ENCODE peak calls at places on chromosomes 16 and 17, in nine cellular contexts. J is GM18507; B is lung; X is hippocampal formation; O is AG10803; E is effector memory CD8-positive, alpha-beta T cell; W is ELR; N is psoas muscle; T is sciatic nerve. F is an unnamed sample.

GRCh38 chr16:720507-720989 is 398 bp upstream of the ANTKMT start:
- DNase-seq in J (no peak), B (no peak), X (peak), O (peak), E (no peak), W (peak), N (peak), T (peak), F (peak)

GRCh38 chr17:70654706-70655105 is 485.4 kb downstream of the KCNJ2 start:
- DNase-seq in J (no peak), B (no peak), X (peak), O (peak), E (no peak), W (no peak), N (no peak), T (no peak), F (no peak)

GRCh38 chr17:56681561-56682266 is 88.2 kb downstream of the NOG start:
- DNase-seq in J (no peak), B (no peak), X (no peak), O (peak), E (peak), W (peak), N (no peak), T (no peak), F (peak)

GRCh38 chr17:40903129-40903847 is 18.2 kb upstream of the KRT20 start:
- DNase-seq in J (peak), B (no peak), X (no peak), O (peak), E (no peak), W (peak), N (no peak), T (no peak), F (peak)

GRCh38 chr17:63369233-63369632 is 76.9 kb downstream of the CYB561 start:
- DNase-seq in J (no peak), B (no peak), X (no peak), O (peak), E (no peak), W (peak), N (no peak), T (no peak), F (peak)

GRCh38 chr17:77441130-77441920 is 300.6 kb downstream of the SEC14L1 start:
- DNase-seq in J (no peak), B (no peak), X (no peak), O (no peak), E (peak), W (no peak), N (no peak), T (peak), F (no peak)

GRCh38 chr16:49970818-49971431 is 54.1 kb upstream of the CNEP1R1 start:
- DNase-seq in J (no peak), B (no peak), X (no peak), O (no peak), E (no peak), W (no peak), N (no peak), T (no peak), F (no peak)

GRCh38 chr17:9445424-9445823 is 130.2 kb downstream of the STX8 start:
- DNase-seq in J (no peak), B (no peak), X (no peak), O (no peak), E (no peak), W (no peak), N (no peak), T (no peak), F (no peak)

GRCh38 chr17:33651631-33652030 is 358.5 kb upstream of the ASIC2 start:
- DNase-seq in J (no peak), B (no peak), X (no peak), O (peak), E (no peak), W (no peak), N (no peak), T (no peak), F (no peak)

GRCh38 chr17:8109669-8110455 is 8.5 kb downstream of the ALOXE3 start:
- DNase-seq in J (no peak), B (no peak), X (no peak), O (no peak), E (peak), W (peak), N (peak), T (peak), F (no peak)

GRCh38 chr17:75896360-75897075 is at the start of gene TRIM65:
- DNase-seq in J (peak), B (peak), X (peak), O (peak), E (peak), W (peak), N (peak), T (peak), F (peak)

GRCh38 chr17:57261084-57261461 is 4.8 kb downstream of the MSI2 start:
- DNase-seq in J (no peak), B (no peak), X (no peak), O (no peak), E (no peak), W (no peak), N (no peak), T (no peak), F (no peak)

GRCh38 chr16:69520413-69520799 is 45.4 kb upstream of the NFAT5 start:
- DNase-seq in J (no peak), B (no peak), X (no peak), O (no peak), E (no peak), W (no peak), N (no peak), T (no peak), F (no peak)

GRCh38 chr16:21957687-21958346 is 4.7 kb downstream of the UQCRC2 start:
- DNase-seq in J (no peak), B (no peak), X (no peak), O (no peak), E (no peak), W (no peak), N (no peak), T (no peak), F (no peak)

GRCh38 chr17:82246365-82247174 is 17.7 kb downstream of the SLC16A3 start:
- DNase-seq in J (no peak), B (no peak), X (no peak), O (peak), E (no peak), W (peak), N (peak), T (peak), F (peak)

GRCh38 chr17:5584971-5585794 is 874 bp upstream of the NLRP1 start:
- DNase-seq in J (no peak), B (no peak), X (no peak), O (peak), E (no peak), W (peak), N (no peak), T (no peak), F (peak)

GRCh38 chr17:77332034-77332971 is 191.5 kb downstream of the SEC14L1 start:
- DNase-seq in J (no peak), B (peak), X (no peak), O (no peak), E (peak), W (no peak), N (no peak), T (peak), F (no peak)

GRCh38 chr17:7893226-7893880 is 4.8 kb downstream of the CHD3 start:
- DNase-seq in J (no peak), B (no peak), X (no peak), O (no peak), E (no peak), W (no peak), N (no peak), T (no peak), F (no peak)

GRCh38 chr17:52476638-52477313 is 318.3 kb upstream of the CA10 start:
- DNase-seq in J (no peak), B (no peak), X (no peak), O (no peak), E (no peak), W (no peak), N (no peak), T (no peak), F (no peak)

GRCh38 chr17:4892499-4893221 is 6.7 kb upstream of the C17orf107 start:
- DNase-seq in J (no peak), B (no peak), X (no peak), O (no peak), E (no peak), W (no peak), N (no peak), T (no peak), F (no peak)

GRCh38 chr16:68287276-68288251 is 23.2 kb downstream of the SLC7A6OS start:
- DNase-seq in J (no peak), B (peak), X (no peak), O (peak), E (no peak), W (peak), N (peak), T (peak), F (peak)

GRCh38 chr16:85511938-85512551 is 101.1 kb upstream of the GSE1 start:
- DNase-seq in J (no peak), B (no peak), X (no peak), O (no peak), E (no peak), W (no peak), N (no peak), T (no peak), F (no peak)

GRCh38 chr17:17741346-17742023 is 60.2 kb downstream of the RAI1 start:
- DNase-seq in J (no peak), B (no peak), X (peak), O (peak), E (no peak), W (no peak), N (no peak), T (no peak), F (peak)

GRCh38 chr17:17922198-17922901 is 49.9 kb downstream of the TOM1L2 start:
- DNase-seq in J (no peak), B (no peak), X (no peak), O (no peak), E (no peak), W (no peak), N (no peak), T (no peak), F (no peak)

GRCh38 chr17:82098939-82099765 is 1.1 kb upstream of the FASN start:
- DNase-seq in J (no peak), B (no peak), X (no peak), O (no peak), E (no peak), W (no peak), N (no peak), T (no peak), F (no peak)

GRCh38 chr17:64572682-64573154 is 65.9 kb downstream of the CEP95 start:
- DNase-seq in J (no peak), B (no peak), X (no peak), O (peak), E (no peak), W (peak), N (no peak), T (no peak), F (peak)

F was measured in astrocyte.